ENCODE peak calls at places on chromosomes 16 and 17, in seven cellular contexts. One of them, this sample, is unnamed.

GRCh38 chr16:12531937-12532336 is 271.8 kb downstream of the CPPED1 start:
- DNase-seq in mucosa of descending colon: no peak
- DNase-seq in right atrium auricular region: no peak
- DNase-seq in heart right ventricle: no peak
- DNase-seq in kidney epithelial cell: no peak
- DNase-seq in colonic mucosa: no peak
- DNase-seq in psoas muscle: peak; percentile 2
- DNase-seq in this sample: peak; percentile 6

GRCh38 chr16:30924086-30924714 is 828 bp downstream of the FBXL19 start:
- DNase-seq in psoas muscle: peak; percentile 67
- DNase-seq in colonic mucosa: peak; percentile 39
- DNase-seq in right atrium auricular region: no peak
- DNase-seq in heart right ventricle: peak; percentile 35
- DNase-seq in kidney epithelial cell: no peak
- DNase-seq in mucosa of descending colon: peak; percentile 43
- DNase-seq in this sample: no peak

GRCh38 chr17:2853111-2853721 is 57.0 kb downstream of the RAP1GAP2 start:
- DNase-seq in right atrium auricular region: no peak
- DNase-seq in psoas muscle: peak; percentile 68
- DNase-seq in colonic mucosa: peak; percentile 65
- DNase-seq in heart right ventricle: peak; percentile 64
- DNase-seq in mucosa of descending colon: peak; percentile 42
- DNase-seq in kidney epithelial cell: no peak
- DNase-seq in this sample: peak; percentile 30

GRCh38 chr17:59668816-59669215 is 38.4 kb downstream of the PTRH2 start:
- DNase-seq in right atrium auricular region: no peak
- DNase-seq in psoas muscle: no peak
- DNase-seq in heart right ventricle: no peak
- DNase-seq in kidney epithelial cell: peak; percentile 81
- DNase-seq in colonic mucosa: no peak
- DNase-seq in mucosa of descending colon: no peak
- DNase-seq in this sample: peak; percentile 40

GRCh38 chr16:16828913-16829398 is 450.0 kb downstream of the NPIPA7 start:
- DNase-seq in psoas muscle: no peak
- DNase-seq in mucosa of descending colon: no peak
- DNase-seq in right atrium auricular region: no peak
- DNase-seq in colonic mucosa: no peak
- DNase-seq in heart right ventricle: no peak
- DNase-seq in kidney epithelial cell: no peak
- DNase-seq in this sample: no peak

GRCh38 chr17:2445638-2446037 is 44.8 kb upstream of the MNT start:
- DNase-seq in kidney epithelial cell: no peak
- DNase-seq in heart right ventricle: no peak
- DNase-seq in psoas muscle: no peak
- DNase-seq in colonic mucosa: no peak
- DNase-seq in right atrium auricular region: no peak
- DNase-seq in mucosa of descending colon: no peak
- DNase-seq in this sample: no peak

GRCh38 chr17:41800601-41801373 is 11.0 kb downstream of the P3H4 start:
- DNase-seq in right atrium auricular region: no peak
- DNase-seq in colonic mucosa: peak; percentile 92
- DNase-seq in kidney epithelial cell: no peak
- DNase-seq in mucosa of descending colon: peak; percentile 91
- DNase-seq in psoas muscle: no peak
- DNase-seq in heart right ventricle: no peak
- DNase-seq in this sample: no peak

GRCh38 chr16:12535535-12536411 is 267.9 kb downstream of the CPPED1 start:
- DNase-seq in mucosa of descending colon: no peak
- DNase-seq in heart right ventricle: no peak
- DNase-seq in colonic mucosa: no peak
- DNase-seq in psoas muscle: no peak
- DNase-seq in kidney epithelial cell: no peak
- DNase-seq in right atrium auricular region: no peak
- DNase-seq in this sample: peak; percentile 2

GRCh38 chr17:79788989-79789942 is 7.6 kb downstream of the CBX8 start:
- DNase-seq in right atrium auricular region: no peak
- DNase-seq in colonic mucosa: no peak
- DNase-seq in heart right ventricle: no peak
- DNase-seq in psoas muscle: no peak
- DNase-seq in kidney epithelial cell: no peak
- DNase-seq in mucosa of descending colon: no peak
- DNase-seq in this sample: no peak

GRCh38 chr17:13582776-13583414 is 18.8 kb downstream of the HS3ST3A1 start:
- DNase-seq in psoas muscle: no peak
- DNase-seq in colonic mucosa: no peak
- DNase-seq in right atrium auricular region: no peak
- DNase-seq in kidney epithelial cell: no peak
- DNase-seq in heart right ventricle: no peak
- DNase-seq in mucosa of descending colon: no peak
- DNase-seq in this sample: no peak

GRCh38 chr17:1003972-1004768 is 7.2 kb downstream of the TIMM22 start:
- DNase-seq in heart right ventricle: no peak
- DNase-seq in right atrium auricular region: no peak
- DNase-seq in mucosa of descending colon: no peak
- DNase-seq in kidney epithelial cell: no peak
- DNase-seq in psoas muscle: no peak
- DNase-seq in colonic mucosa: no peak
- DNase-seq in this sample: no peak

GRCh38 chr16:24988593-24989338 is 26.4 kb downstream of the ARHGAP17 start:
- DNase-seq in colonic mucosa: peak; percentile 86
- DNase-seq in right atrium auricular region: peak; percentile 67
- DNase-seq in heart right ventricle: no peak
- DNase-seq in psoas muscle: no peak
- DNase-seq in kidney epithelial cell: no peak
- DNase-seq in mucosa of descending colon: peak; percentile 80
- DNase-seq in this sample: peak; percentile 77

DNA sequence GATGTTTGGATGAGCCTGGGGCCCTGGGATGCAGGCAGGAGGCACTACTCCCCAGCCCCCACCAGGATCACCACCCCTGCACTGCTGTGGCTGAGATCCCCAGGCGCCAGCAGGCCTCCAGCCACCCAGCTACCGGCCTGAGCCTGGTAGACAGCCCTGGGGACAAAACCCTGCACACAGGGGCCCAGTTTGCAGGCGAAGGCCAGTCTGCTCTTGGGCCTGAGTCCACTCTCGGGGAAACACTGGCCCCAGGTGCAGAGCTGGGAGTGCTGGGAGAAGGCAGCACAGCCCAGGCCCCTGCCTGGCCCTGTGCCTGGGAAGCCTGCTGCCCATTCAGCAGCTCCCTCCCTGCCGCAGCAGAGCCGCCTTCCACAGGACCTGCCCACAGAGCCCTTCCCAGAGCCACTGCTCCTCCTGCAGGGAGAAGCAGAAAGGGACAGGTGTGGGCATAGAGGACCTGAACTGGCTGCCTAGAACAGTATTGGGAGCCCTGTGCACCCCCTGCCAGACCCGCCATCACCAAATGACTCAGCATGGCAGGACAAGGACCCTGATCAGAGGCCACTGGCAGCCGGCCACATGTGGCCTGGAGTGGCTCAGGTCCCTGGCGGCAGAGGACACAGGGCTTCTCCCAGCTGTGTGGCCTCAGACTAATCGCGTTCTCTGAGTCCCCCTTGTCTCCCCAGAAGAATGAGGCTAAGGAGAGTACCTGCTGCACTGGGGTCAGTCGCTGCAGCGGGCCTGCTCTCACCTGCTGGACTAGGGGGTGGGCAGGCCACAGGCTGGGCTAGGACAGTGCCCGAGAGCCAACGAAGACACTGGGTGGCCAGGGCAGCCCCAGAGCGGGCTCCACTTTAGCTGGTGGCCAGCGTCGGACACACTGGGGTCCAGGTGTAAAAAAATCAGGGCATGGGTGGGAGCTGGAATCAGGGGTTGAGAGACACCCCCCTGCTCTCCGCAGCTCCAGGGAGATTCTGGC is 10.7 kb downstream of the MSRB1 start:
- DNase-seq in kidney epithelial cell: no peak
- DNase-seq in colonic mucosa: peak; percentile 59
- DNase-seq in psoas muscle: no peak
- DNase-seq in heart right ventricle: no peak
- DNase-seq in mucosa of descending colon: peak; percentile 61
- DNase-seq in right atrium auricular region: no peak
- DNase-seq in this sample: no peak
- TF ChIP-seq CTCF in kidney epithelial cell: peak; percentile 39
- TF ChIP-seq CTCF in colonic mucosa: peak; percentile 15
- TF ChIP-seq CTCF in psoas muscle: no peak
- TF ChIP-seq CTCF in heart right ventricle: no peak
- TF ChIP-seq CTCF in mucosa of descending colon: no peak
- TF ChIP-seq CTCF in right atrium auricular region: no peak
- TF ChIP-seq CTCF in this sample: peak; percentile 26

DNA sequence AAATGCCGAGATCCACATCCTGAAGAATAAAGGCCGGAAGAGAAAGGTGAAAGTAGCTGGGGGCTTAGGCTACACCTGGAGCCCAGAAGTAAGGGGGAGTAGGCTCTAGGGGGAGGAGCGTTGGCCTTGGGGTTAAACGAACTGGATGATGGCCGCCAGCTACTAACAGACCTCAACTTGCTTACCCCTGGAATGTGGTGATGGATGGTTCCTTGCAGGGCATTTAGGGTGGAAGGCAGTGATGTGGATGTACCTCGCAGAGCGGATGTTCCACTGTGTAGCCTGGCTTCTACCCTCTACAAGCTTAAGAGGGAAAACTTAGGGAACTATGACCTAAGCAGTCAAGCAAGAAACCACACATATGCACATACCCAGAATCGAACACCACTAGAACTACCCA is 2.3 kb upstream of the MAZ start:
- DNase-seq in heart right ventricle: no peak
- DNase-seq in psoas muscle: no peak
- DNase-seq in kidney epithelial cell: no peak
- DNase-seq in right atrium auricular region: no peak
- DNase-seq in mucosa of descending colon: no peak
- DNase-seq in colonic mucosa: no peak
- DNase-seq in this sample: no peak
- H3K4me3 ChIP-seq in heart right ventricle: no peak overlapping the region
- H3K4me3 ChIP-seq in psoas muscle: peak overlapping the region; percentile 80
- H3K4me3 ChIP-seq in kidney epithelial cell: no peak overlapping the region
- H3K4me3 ChIP-seq in right atrium auricular region: no peak overlapping the region
- H3K4me3 ChIP-seq in mucosa of descending colon: no peak overlapping the region
- H3K4me3 ChIP-seq in colonic mucosa: no peak overlapping the region
- H3K4me3 ChIP-seq in this sample: no peak overlapping the region

GRCh38 chr17:64504769-64505319 is 1.2 kb downstream of the DDX5 start:
- DNase-seq in heart right ventricle: no peak
- DNase-seq in right atrium auricular region: no peak
- DNase-seq in kidney epithelial cell: no peak
- DNase-seq in mucosa of descending colon: no peak
- DNase-seq in colonic mucosa: no peak
- DNase-seq in psoas muscle: no peak
- DNase-seq in this sample: peak; percentile 43

GRCh38 chr17:64505320-64506200 is 529 bp downstream of the DDX5 start:
- DNase-seq in psoas muscle: peak; percentile 96
- DNase-seq in right atrium auricular region: peak; percentile 92
- DNase-seq in heart right ventricle: peak; percentile 90
- DNase-seq in colonic mucosa: peak; percentile 92
- DNase-seq in mucosa of descending colon: peak; percentile 94
- DNase-seq in kidney epithelial cell: no peak
- DNase-seq in this sample: peak; percentile 69

GRCh38 chr17:64503341-64503740 is 2.7 kb downstream of the DDX5 start:
- DNase-seq in mucosa of descending colon: no peak
- DNase-seq in right atrium auricular region: no peak
- DNase-seq in kidney epithelial cell: no peak
- DNase-seq in psoas muscle: no peak
- DNase-seq in heart right ventricle: no peak
- DNase-seq in colonic mucosa: no peak
- DNase-seq in this sample: no peak

GRCh38 chr17:64502809-64503208 is 3.3 kb downstream of the DDX5 start:
- DNase-seq in psoas muscle: no peak
- DNase-seq in right atrium auricular region: no peak
- DNase-seq in mucosa of descending colon: no peak
- DNase-seq in heart right ventricle: no peak
- DNase-seq in colonic mucosa: no peak
- DNase-seq in kidney epithelial cell: no peak
- DNase-seq in this sample: no peak

DNA sequence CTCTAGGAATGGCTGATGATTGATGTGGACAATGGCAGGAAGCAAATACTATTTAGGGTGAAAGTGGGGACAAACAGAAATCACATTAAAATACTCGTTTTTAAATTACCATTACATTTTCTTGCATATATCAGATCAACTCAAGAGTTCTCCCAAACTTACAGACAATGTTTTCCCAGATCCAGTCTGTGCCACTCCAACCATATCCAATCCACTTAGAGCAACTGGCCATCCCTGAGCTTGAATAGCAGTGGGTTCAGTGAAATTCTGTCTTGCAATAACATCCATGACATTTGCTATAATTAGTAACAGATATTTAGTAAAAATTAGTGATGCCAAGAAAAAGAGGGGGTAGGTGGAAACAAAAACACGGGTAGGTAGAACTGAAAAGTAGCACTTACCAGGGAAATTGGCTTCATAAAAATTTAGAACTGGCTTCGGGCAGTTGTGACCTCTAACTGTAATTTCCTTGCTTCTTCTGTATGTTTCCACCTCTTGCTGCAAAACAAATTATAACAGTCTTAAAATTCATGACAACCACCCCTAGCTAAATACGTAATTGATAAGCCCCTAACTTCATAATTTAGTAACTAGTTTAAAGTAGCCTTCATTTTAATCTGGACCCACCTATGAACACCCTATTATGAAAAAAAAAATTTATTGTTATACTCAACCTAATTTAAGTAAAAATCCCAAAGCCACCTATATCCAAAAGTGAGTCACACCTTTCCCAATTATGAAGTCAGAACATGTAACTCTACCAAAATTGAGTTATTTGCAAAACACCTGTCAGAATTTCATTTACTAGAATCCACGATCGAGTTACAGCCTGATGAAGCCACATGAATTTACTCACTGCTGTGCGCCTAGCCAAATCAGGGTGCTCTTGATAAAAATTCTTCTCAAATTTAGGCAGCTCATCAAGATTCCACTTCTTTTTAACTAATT is 2.0 kb downstream of the DDX5 start:
- DNase-seq in kidney epithelial cell: no peak
- DNase-seq in heart right ventricle: no peak
- DNase-seq in psoas muscle: no peak
- DNase-seq in mucosa of descending colon: no peak
- DNase-seq in right atrium auricular region: no peak
- DNase-seq in colonic mucosa: no peak
- DNase-seq in this sample: no peak
- H3K36me3 ChIP-seq in kidney epithelial cell: peaks cover 7% of the 10 kb centered on the region
- H3K36me3 ChIP-seq in heart right ventricle: peaks cover 33% of the 10 kb centered on the region
- H3K36me3 ChIP-seq in psoas muscle: peaks cover 36% of the 10 kb centered on the region
- H3K36me3 ChIP-seq in mucosa of descending colon: peaks cover 39% of the 10 kb centered on the region
- H3K36me3 ChIP-seq in right atrium auricular region: peaks cover 68% of the 10 kb centered on the region
- H3K36me3 ChIP-seq in colonic mucosa: peaks cover 36% of the 10 kb centered on the region
- H3K36me3 ChIP-seq in this sample: peaks cover 66% of the 10 kb centered on the region

GRCh38 chr17:81715872-81716673 is 4.0 kb downstream of the SLC25A10 start:
- DNase-seq in right atrium auricular region: no peak
- DNase-seq in mucosa of descending colon: no peak
- DNase-seq in kidney epithelial cell: no peak
- DNase-seq in colonic mucosa: no peak
- DNase-seq in heart right ventricle: no peak
- DNase-seq in psoas muscle: peak; percentile 44
- DNase-seq in this sample: no peak
- TF ChIP-seq CTCF in right atrium auricular region: no peak
- TF ChIP-seq CTCF in mucosa of descending colon: no peak
- TF ChIP-seq CTCF in kidney epithelial cell: no peak
- TF ChIP-seq CTCF in colonic mucosa: no peak
- TF ChIP-seq CTCF in heart right ventricle: no peak
- TF ChIP-seq CTCF in psoas muscle: no peak
- TF ChIP-seq CTCF in this sample: no peak

GRCh38 chr16:85984947-85985451 is 86.0 kb downstream of the IRF8 start:
- DNase-seq in mucosa of descending colon: peak; percentile 53
- DNase-seq in heart right ventricle: no peak
- DNase-seq in colonic mucosa: peak; percentile 46
- DNase-seq in right atrium auricular region: peak; percentile 64
- DNase-seq in kidney epithelial cell: no peak
- DNase-seq in psoas muscle: no peak
- DNase-seq in this sample: no peak
- H3K4me3 ChIP-seq in mucosa of descending colon: no peak overlapping the region
- H3K4me3 ChIP-seq in heart right ventricle: no peak overlapping the region
- H3K4me3 ChIP-seq in colonic mucosa: no peak overlapping the region
- H3K4me3 ChIP-seq in right atrium auricular region: no peak overlapping the region
- H3K4me3 ChIP-seq in kidney epithelial cell: no peak overlapping the region
- H3K4me3 ChIP-seq in psoas muscle: no peak overlapping the region
- H3K4me3 ChIP-seq in this sample: no peak overlapping the region

This sample was measured in brain microvascular endothelial cell.